ENCODE peak calls at places on chromosomes 11 and 22, in four cellular contexts. B is tibial artery; D is CD4-positive, CD25-positive, alpha-beta regulatory T cell; K is DND-41. A is an unnamed sample.

GRCh38 chr22:45574069-45574703 is 71.5 kb downstream of the FBLN1 start:
- DNase-seq in B (no peak), D (no peak), K (no peak), A (no peak)

GRCh38 chr22:38132794-38133193 is 22.3 kb upstream of the BAIAP2L2 start:
- DNase-seq in B (no peak), D (no peak), K (no peak), A (no peak)

GRCh38 chr11:62556102-62556871 is 9.7 kb upstream of the AHNAK start:
- DNase-seq in B (peak; percentile 97), D (peak; percentile 78), K (peak; percentile 95), A (peak; percentile 95)

GRCh38 chr11:6926208-6927029 is at the start of gene ZNF215:
- DNase-seq in B (peak; percentile 58), D (peak; percentile 5), K (peak; percentile 79), A (no peak)

GRCh38 chr11:44982496-44983062 is 31.9 kb upstream of the TP53I11 start:
- DNase-seq in B (no peak), D (no peak), K (no peak), A (no peak)

GRCh38 chr11:114315749-114316368 is 19.7 kb downstream of the NNMT start:
- DNase-seq in B (no peak), D (peak; percentile 16), K (no peak), A (no peak)

GRCh38 chr11:45272701-45273100 is 13.4 kb downstream of the SYT13 start:
- DNase-seq in B (no peak), D (no peak), K (no peak), A (no peak)

GRCh38 chr11:61908730-61909622 is 8.4 kb downstream of the RAB3IL1 start:
- DNase-seq in B (peak; percentile 64), D (no peak), K (no peak), A (no peak)

GRCh38 chr22:49497266-49497665 is 330.4 kb downstream of the BRD1 start:
- DNase-seq in B (no peak), D (no peak), K (no peak), A (no peak)

GRCh38 chr22:43126506-43127165 is 16.1 kb downstream of the BIK start:
- DNase-seq in B (no peak), D (no peak), K (no peak), A (no peak)

GRCh38 chr11:66002648-66003225 is 434 bp downstream of the BANF1 start:
- DNase-seq in B (peak; percentile 48), D (no peak), K (no peak), A (no peak)

GRCh38 chr11:24754406-24754805 is 257.6 kb downstream of the LUZP2 start:
- DNase-seq in B (no peak), D (no peak), K (no peak), A (no peak)

GRCh38 chr11:130042093-130042591 is 27.6 kb upstream of the APLP2 start:
- DNase-seq in B (no peak), D (no peak), K (no peak), A (no peak)

GRCh38 chr11:96149743-96150555 is 193.0 kb downstream of the MAML2 start:
- DNase-seq in B (no peak), D (no peak), K (no peak), A (no peak)

GRCh38 chr11:77082838-77083552 is 16.2 kb downstream of the CAPN5 start:
- DNase-seq in B (peak; percentile 71), D (peak; percentile 33), K (peak; percentile 75), A (peak; percentile 30)

GRCh38 chr11:110034816-110035215 is 58.4 kb upstream of the ZC3H12C start:
- DNase-seq in B (no peak), D (no peak), K (no peak), A (no peak)

GRCh38 chr22:45200862-45201511 is 37.3 kb downstream of the NUP50 start:
- DNase-seq in B (no peak), D (no peak), K (no peak), A (no peak)

GRCh38 chr22:40030757-40031092 is 36.0 kb downstream of the FAM83F start:
- DNase-seq in B (no peak), D (no peak), K (peak; percentile 87), A (no peak)

GRCh38 chr11:862704-863388 is 20.2 kb downstream of the TSPAN4 start:
- DNase-seq in B (no peak), D (no peak), K (no peak), A (no peak)

GRCh38 chr11:85750646-85751045 is 60.3 kb downstream of the SYTL2 start:
- DNase-seq in B (no peak), D (peak; percentile 29), K (no peak), A (no peak)

GRCh38 chr11:72519220-72519881 is 85.0 kb upstream of the CLPB start:
- DNase-seq in B (no peak), D (peak; percentile 4), K (peak; percentile 42), A (peak; percentile 4)

GRCh38 chr22:37639070-37639760 is at the start of gene SH3BP1:
- DNase-seq in B (no peak), D (peak; percentile 53), K (peak; percentile 68), A (peak; percentile 54)

GRCh38 chr11:110123003-110123402 is 29.8 kb downstream of the ZC3H12C start:
- DNase-seq in B (no peak), D (no peak), K (no peak), A (no peak)

GRCh38 chr11:95243658-95244057 is 12.7 kb upstream of the SESN3 start:
- DNase-seq in B (no peak), D (no peak), K (no peak), A (no peak)

GRCh38 chr22:48662476-48663150 is 1165.1 kb downstream of the BRD1 start:
- DNase-seq in B (no peak), D (no peak), K (no peak), A (no peak)

GRCh38 chr11:122746611-122747305 is 91.2 kb downstream of the UBASH3B start:
- DNase-seq in B (no peak), D (no peak), K (no peak), A (no peak)

GRCh38 chr22:41092847-41093371 is 517 bp downstream of the EP300 start:
- DNase-seq in B (no peak), D (peak; percentile 25), K (peak; percentile 34), A (no peak)

GRCh38 chr11:370087-370941 is 1.0 kb downstream of the B4GALNT4 start:
- DNase-seq in B (no peak), D (no peak), K (no peak), A (no peak)

GRCh38 chr11:112440518-112440917 is 179.9 kb upstream of the PLET1 start:
- DNase-seq in B (no peak), D (no peak), K (no peak), A (no peak)

GRCh38 chr11:68145120-68145866 is 24.1 kb upstream of the CHKA start:
- DNase-seq in B (no peak), D (no peak), K (no peak), A (no peak)

GRCh38 chr11:23473782-23474181 is 613.5 kb upstream of the CCDC179 start:
- DNase-seq in B (no peak), D (no peak), K (no peak), A (no peak)

DNA sequence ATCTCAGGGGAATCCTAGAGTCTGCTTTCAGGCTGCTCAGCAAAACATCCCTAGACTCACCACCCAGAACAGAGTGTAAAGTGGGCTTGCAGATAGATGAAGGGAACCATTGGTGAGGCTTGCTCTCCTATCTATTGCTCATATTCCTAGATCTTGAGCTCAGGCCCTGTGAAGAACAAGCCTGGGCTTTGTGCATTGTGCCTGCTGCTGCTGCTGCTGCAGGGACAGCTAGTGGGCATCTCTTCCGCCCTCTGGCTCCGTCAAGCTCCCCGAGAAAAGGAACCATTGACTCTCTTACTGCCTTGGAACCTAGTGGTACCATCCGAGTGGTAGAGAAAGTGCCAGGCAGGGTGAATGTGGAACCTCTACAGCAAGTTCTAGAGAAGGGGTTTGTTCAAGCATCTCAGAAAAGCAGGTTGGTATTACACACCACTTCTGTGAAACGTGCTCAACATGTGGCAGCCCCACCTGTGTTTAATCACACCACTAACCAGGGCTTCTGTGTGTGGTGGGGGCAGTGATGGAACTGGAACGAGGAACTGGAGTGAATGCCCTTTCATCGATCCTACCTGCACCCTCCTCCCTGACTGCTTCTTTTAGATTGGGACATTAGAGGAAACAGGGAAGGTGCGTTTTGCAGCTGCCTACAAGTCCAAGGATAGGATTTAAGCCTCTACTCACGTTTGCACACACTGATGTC is 4.4 kb downstream of the BACE1-AS start:
- DNase-seq in B (no peak), D (no peak), K (no peak), A (no peak)
- H3K27ac ChIP-seq in B (no peak overlapping the region), D (no peak overlapping the region), K (no peak overlapping the region), A (no peak overlapping the region)

DNA sequence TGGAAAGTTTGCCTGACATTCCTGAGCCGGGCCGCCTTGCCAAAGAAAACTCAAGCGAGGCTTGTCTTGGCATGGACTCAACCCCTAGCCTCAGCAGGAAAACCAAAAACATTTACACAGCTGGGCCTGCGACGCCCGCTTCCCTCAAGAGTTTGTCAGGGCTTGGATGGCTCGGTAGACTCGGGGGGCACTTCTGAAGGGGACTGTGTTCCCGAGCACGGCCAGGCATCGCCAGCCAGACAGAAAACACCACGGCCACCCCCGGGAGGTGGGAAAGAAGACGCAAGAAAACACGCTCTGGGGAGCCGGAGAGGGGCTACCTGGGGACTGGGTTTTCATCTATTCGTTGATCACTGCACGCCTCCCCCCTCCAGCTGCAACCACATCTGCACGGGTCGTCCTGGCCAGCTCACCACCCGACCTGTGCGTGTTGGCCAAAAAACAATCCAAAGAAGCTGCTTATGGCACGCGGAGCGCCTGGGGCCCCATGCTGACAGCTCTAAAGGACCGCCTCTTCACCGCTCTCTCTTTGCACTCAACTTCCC is 380.7 kb downstream of the MN1 start:
- DNase-seq in B (peak; percentile 91), D (no peak), K (no peak), A (no peak)
- H3K27ac ChIP-seq in B (peak overlapping the region; percentile 77), D (no peak overlapping the region), K (no peak overlapping the region), A (no peak overlapping the region)

GRCh38 chr22:29306830-29307657 is 594 bp downstream of the GAS2L1 start:
- DNase-seq in B (peak; percentile 81), D (no peak), K (peak; percentile 61), A (peak; percentile 35)
- H3K27ac ChIP-seq in B (peak overlapping the region; percentile 89), D (no peak overlapping the region), K (peak overlapping the region; percentile 1), A (peak overlapping the region; percentile 24)

DNA sequence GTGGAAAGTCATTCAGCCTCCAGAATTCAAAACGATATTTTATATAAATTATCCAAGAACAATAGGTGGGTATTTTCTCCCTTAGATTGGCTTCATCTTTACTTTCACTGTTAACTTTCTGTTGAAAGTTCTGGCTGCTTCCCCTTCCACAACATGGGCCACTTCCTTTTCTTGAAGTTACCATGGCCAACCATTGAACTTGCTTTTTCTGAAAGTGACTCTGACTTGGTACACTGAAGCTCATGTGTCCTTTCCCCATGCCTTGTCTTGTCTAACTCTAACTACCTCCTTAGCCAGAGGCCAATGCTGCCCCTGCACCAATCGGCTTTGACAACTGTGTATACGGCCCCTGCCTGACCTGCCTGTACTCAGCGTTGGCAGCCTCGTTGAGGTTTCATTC is 225.2 kb downstream of the FAT3 start:
- DNase-seq in B (no peak), D (no peak), K (no peak), A (no peak)
- H3K27ac ChIP-seq in B (no peak overlapping the region), D (no peak overlapping the region), K (no peak overlapping the region), A (no peak overlapping the region)